ENCODE peak calls at places on chromosome 11, in ten cellular contexts. N, V, L, C, U, A, P, M, S and F are unnamed samples.
A peak's percentile ranks its signal among the peaks of the same experiment; 100 is the strongest.

GRCh38 chr11:76642341-76642740 is 28.2 kb downstream of the LRRC32 start:
- DNase-seq in P (no peak), L (peak; percentile 28), C (no peak), S (no peak), M (no peak), U (no peak), A (no peak), N (no peak), V (no peak), F (peak; percentile 42)

GRCh38 chr11:70736937-70737640 is 338.8 kb downstream of the CTTN start:
- DNase-seq in L (no peak), N (no peak), M (no peak), U (no peak), P (no peak), S (no peak), V (no peak), C (no peak), A (no peak), F (no peak)

GRCh38 chr11:128894685-128895084 is 3.5 kb downstream of the KCNJ5 start:
- DNase-seq in C (no peak), S (no peak), M (no peak), A (no peak), L (no peak), U (no peak), P (no peak), V (no peak), N (no peak), F (no peak)

GRCh38 chr11:93017821-93018690 is 48.6 kb downstream of the MTNR1B start:
- DNase-seq in U (no peak), P (no peak), N (no peak), S (no peak), V (no peak), C (no peak), A (no peak), L (no peak), M (no peak), F (no peak)

GRCh38 chr11:106608677-106609076 is 409.6 kb downstream of the GUCY1A2 start:
- DNase-seq in N (no peak), S (peak; percentile 90), L (no peak), A (no peak), P (no peak), V (no peak), M (no peak), C (no peak), U (no peak), F (no peak)

GRCh38 chr11:113085446-113085845 is 124.2 kb downstream of the NCAM1 start:
- DNase-seq in U (no peak), V (no peak), A (no peak), N (no peak), P (no peak), L (no peak), M (no peak), S (no peak), C (no peak), F (no peak)

GRCh38 chr11:100403817-100404216 is 283.3 kb upstream of the ARHGAP42 start:
- DNase-seq in U (no peak), A (no peak), P (no peak), M (no peak), N (no peak), C (peak; percentile 72), S (no peak), L (no peak), V (no peak), F (no peak)

GRCh38 chr11:111557425-111558111 is 17.0 kb downstream of the LAYN start:
- DNase-seq in U (no peak), L (no peak), A (no peak), M (no peak), N (no peak), S (peak; percentile 95), V (no peak), C (no peak), P (no peak), F (no peak)

GRCh38 chr11:15602779-15603178 is 488.1 kb downstream of the INSC start:
- DNase-seq in C (no peak), L (no peak), N (no peak), S (no peak), M (no peak), P (no peak), U (no peak), V (no peak), A (no peak), F (no peak)

GRCh38 chr11:93389737-93390136 is 59.2 kb downstream of the DEUP1 start:
- DNase-seq in L (no peak), U (no peak), V (no peak), M (no peak), A (no peak), S (peak; percentile 9), N (no peak), P (no peak), C (no peak), F (no peak)

GRCh38 chr11:76802621-76803020 is 19.5 kb downstream of the TSKU start:
- DNase-seq in S (no peak), U (no peak), C (no peak), L (no peak), M (no peak), P (no peak), N (no peak), A (no peak), V (no peak), F (no peak)

GRCh38 chr11:68643576-68643975 is 40.8 kb upstream of the GAL start:
- DNase-seq in L (no peak), M (no peak), V (no peak), N (no peak), C (no peak), S (no peak), U (peak; percentile 8), A (no peak), P (no peak), F (no peak)

GRCh38 chr11:79594839-79595238 is 154.0 kb upstream of the TENM4 start:
- DNase-seq in L (no peak), A (no peak), N (no peak), C (peak; percentile 37), V (no peak), M (no peak), P (no peak), S (no peak), U (no peak), F (no peak)

GRCh38 chr11:31397239-31397834 is 27.7 kb downstream of the DNAJC24 start:
- DNase-seq in C (peak; percentile 34), M (no peak), N (no peak), V (no peak), S (peak; percentile 37), A (peak; percentile 21), L (no peak), U (no peak), P (no peak), F (no peak)

GRCh38 chr11:94788396-94788795 is 20.2 kb downstream of the AMOTL1 start:
- DNase-seq in S (no peak), V (no peak), N (no peak), M (no peak), P (no peak), A (no peak), U (no peak), C (no peak), L (no peak), F (no peak)

GRCh38 chr11:103947566-103947919 is 88.9 kb upstream of the DDI1 start:
- DNase-seq in N (no peak), P (no peak), U (no peak), S (peak; percentile 28), M (no peak), C (no peak), V (no peak), A (no peak), L (no peak), F (no peak)

GRCh38 chr11:122748968-122749687 is 89.2 kb upstream of the CRTAM start:
- DNase-seq in L (peak; percentile 57), U (no peak), N (no peak), A (peak; percentile 72), V (no peak), C (peak; percentile 38), S (peak; percentile 73), P (no peak), M (no peak), F (no peak)

GRCh38 chr11:26332572-26332915 is 614 bp downstream of the ANO3 start:
- DNase-seq in C (no peak), P (no peak), M (no peak), V (no peak), N (no peak), A (no peak), S (no peak), L (no peak), U (no peak), F (no peak)

GRCh38 chr11:81080476-81080875 is 1639.6 kb upstream of the TENM4 start:
- DNase-seq in U (no peak), V (no peak), C (no peak), N (no peak), S (no peak), M (no peak), A (no peak), L (no peak), P (no peak), F (no peak)

GRCh38 chr11:2257023-2257700 is 13.2 kb downstream of the ASCL2 start:
- DNase-seq in S (peak; percentile 61), C (no peak), N (no peak), P (no peak), L (no peak), U (no peak), A (no peak), M (no peak), V (peak; percentile 20), F (no peak)

GRCh38 chr11:118090545-118091162 is 3.9 kb upstream of the SMIM35 start:
- DNase-seq in C (no peak), L (no peak), M (no peak), N (no peak), V (no peak), U (no peak), S (peak; percentile 71), P (no peak), A (no peak), F (no peak)

GRCh38 chr11:39668640-39669039 is 1790.8 kb downstream of the LRRC4C start:
- DNase-seq in M (no peak), A (no peak), P (no peak), C (no peak), N (no peak), U (no peak), L (no peak), V (no peak), S (peak; percentile 7), F (no peak)

GRCh38 chr11:61472282-61472681 is 36.3 kb upstream of the LRRC10B start:
- DNase-seq in P (no peak), N (no peak), S (no peak), L (no peak), A (no peak), C (no peak), V (no peak), M (no peak), U (no peak), F (no peak)